ENCODE peak calls at places on chromosomes 6 and 20, in nine cellular contexts. One of them, this sample, is unnamed. For H3K36me3, the result is how much of the 10 kb centered on the place peaks cover.

GRCh38 chr6:99746261-99746895 is 139.7 kb downstream of the PRDM13 start:
- DNase-seq in adipocyte: peak
- DNase-seq in spleen: no peak
- DNase-seq in endodermal cell: peak
- DNase-seq in endothelial cell of umbilical vein: peak
- DNase-seq in cardiac muscle cell: peak
- DNase-seq in lower lobe of right lung: no peak
- DNase-seq in pancreas: peak
- DNase-seq in CD8-positive, alpha-beta T cell: peak
- DNase-seq in this sample: peak

GRCh38 chr20:25470045-25470444 is 62.6 kb downstream of the GINS1 start:
- DNase-seq in cardiac muscle cell: peak
- DNase-seq in CD8-positive, alpha-beta T cell: peak
- DNase-seq in pancreas: no peak
- DNase-seq in lower lobe of right lung: no peak
- DNase-seq in endodermal cell: peak
- DNase-seq in spleen: peak
- DNase-seq in adipocyte: peak
- DNase-seq in endothelial cell of umbilical vein: peak
- DNase-seq in this sample: peak

GRCh38 chr6:111477481-111477938 is 5.5 kb downstream of the REV3L start:
- DNase-seq in endodermal cell: peak
- DNase-seq in lower lobe of right lung: no peak
- DNase-seq in CD8-positive, alpha-beta T cell: no peak
- DNase-seq in adipocyte: peak
- DNase-seq in cardiac muscle cell: no peak
- DNase-seq in spleen: no peak
- DNase-seq in endothelial cell of umbilical vein: no peak
- DNase-seq in pancreas: no peak
- DNase-seq in this sample: peak

GRCh38 chr20:35020108-35021031 is 64.7 kb downstream of the MYH7B start:
- DNase-seq in lower lobe of right lung: no peak
- DNase-seq in CD8-positive, alpha-beta T cell: no peak
- DNase-seq in pancreas: no peak
- DNase-seq in spleen: no peak
- DNase-seq in cardiac muscle cell: no peak
- DNase-seq in adipocyte: no peak
- DNase-seq in endodermal cell: no peak
- DNase-seq in endothelial cell of umbilical vein: no peak
- DNase-seq in this sample: no peak

GRCh38 chr6:5785235-5785634 is 221.5 kb downstream of the NRN1 start:
- DNase-seq in adipocyte: no peak
- DNase-seq in spleen: no peak
- DNase-seq in cardiac muscle cell: no peak
- DNase-seq in pancreas: no peak
- DNase-seq in endothelial cell of umbilical vein: no peak
- DNase-seq in endodermal cell: no peak
- DNase-seq in lower lobe of right lung: no peak
- DNase-seq in CD8-positive, alpha-beta T cell: no peak
- DNase-seq in this sample: no peak

GRCh38 chr20:41086402-41087324 is 50.7 kb upstream of the PLCG1 start:
- DNase-seq in pancreas: no peak
- DNase-seq in adipocyte: no peak
- DNase-seq in CD8-positive, alpha-beta T cell: no peak
- DNase-seq in endodermal cell: no peak
- DNase-seq in endothelial cell of umbilical vein: peak
- DNase-seq in lower lobe of right lung: no peak
- DNase-seq in spleen: no peak
- DNase-seq in cardiac muscle cell: no peak
- DNase-seq in this sample: no peak

GRCh38 chr6:63058601-63059000 is 152.7 kb upstream of the FKBP1C start:
- DNase-seq in lower lobe of right lung: no peak
- DNase-seq in spleen: no peak
- DNase-seq in adipocyte: no peak
- DNase-seq in CD8-positive, alpha-beta T cell: no peak
- DNase-seq in endodermal cell: no peak
- DNase-seq in pancreas: no peak
- DNase-seq in endothelial cell of umbilical vein: no peak
- DNase-seq in cardiac muscle cell: peak
- DNase-seq in this sample: no peak

GRCh38 chr6:134740473-134741192 is 209.3 kb downstream of the ALDH8A1 start:
- DNase-seq in lower lobe of right lung: no peak
- DNase-seq in endodermal cell: no peak
- DNase-seq in spleen: no peak
- DNase-seq in endothelial cell of umbilical vein: peak
- DNase-seq in adipocyte: peak
- DNase-seq in pancreas: no peak
- DNase-seq in cardiac muscle cell: no peak
- DNase-seq in CD8-positive, alpha-beta T cell: no peak
- DNase-seq in this sample: no peak

GRCh38 chr6:95093154-95093553 is 484.2 kb upstream of the MANEA start:
- DNase-seq in endodermal cell: no peak
- DNase-seq in pancreas: no peak
- DNase-seq in endothelial cell of umbilical vein: no peak
- DNase-seq in CD8-positive, alpha-beta T cell: no peak
- DNase-seq in cardiac muscle cell: no peak
- DNase-seq in lower lobe of right lung: no peak
- DNase-seq in spleen: no peak
- DNase-seq in adipocyte: no peak
- DNase-seq in this sample: no peak

GRCh38 chr20:5024103-5024502 is 22.8 kb upstream of the SLC23A2 start:
- DNase-seq in CD8-positive, alpha-beta T cell: no peak
- DNase-seq in endothelial cell of umbilical vein: no peak
- DNase-seq in lower lobe of right lung: no peak
- DNase-seq in endodermal cell: no peak
- DNase-seq in spleen: no peak
- DNase-seq in adipocyte: peak
- DNase-seq in pancreas: no peak
- DNase-seq in cardiac muscle cell: no peak
- DNase-seq in this sample: no peak

GRCh38 chr6:84681693-84682326 is 82.6 kb downstream of the TBX18 start:
- DNase-seq in pancreas: no peak
- DNase-seq in CD8-positive, alpha-beta T cell: no peak
- DNase-seq in lower lobe of right lung: no peak
- DNase-seq in cardiac muscle cell: no peak
- DNase-seq in adipocyte: no peak
- DNase-seq in endothelial cell of umbilical vein: no peak
- DNase-seq in spleen: no peak
- DNase-seq in endodermal cell: no peak
- DNase-seq in this sample: no peak

GRCh38 chr6:35494161-35494563 is 2.7 kb downstream of the TEAD3 start:
- DNase-seq in cardiac muscle cell: no peak
- DNase-seq in lower lobe of right lung: no peak
- DNase-seq in spleen: no peak
- DNase-seq in CD8-positive, alpha-beta T cell: no peak
- DNase-seq in adipocyte: peak
- DNase-seq in endodermal cell: no peak
- DNase-seq in pancreas: no peak
- DNase-seq in endothelial cell of umbilical vein: peak
- DNase-seq in this sample: no peak

GRCh38 chr20:49993301-49993751 is 10.5 kb downstream of the SNAI1 start:
- DNase-seq in endothelial cell of umbilical vein: no peak
- DNase-seq in spleen: no peak
- DNase-seq in CD8-positive, alpha-beta T cell: no peak
- DNase-seq in lower lobe of right lung: no peak
- DNase-seq in pancreas: no peak
- DNase-seq in adipocyte: no peak
- DNase-seq in endodermal cell: no peak
- DNase-seq in cardiac muscle cell: no peak
- DNase-seq in this sample: no peak

GRCh38 chr6:39269971-39270370 is 40.7 kb upstream of the KCNK5 start:
- DNase-seq in cardiac muscle cell: no peak
- DNase-seq in endodermal cell: no peak
- DNase-seq in spleen: no peak
- DNase-seq in adipocyte: no peak
- DNase-seq in lower lobe of right lung: no peak
- DNase-seq in CD8-positive, alpha-beta T cell: no peak
- DNase-seq in endothelial cell of umbilical vein: no peak
- DNase-seq in pancreas: no peak
- DNase-seq in this sample: no peak

GRCh38 chr6:154301086-154301625 is 55.4 kb downstream of the IPCEF1 start:
- DNase-seq in lower lobe of right lung: no peak
- DNase-seq in spleen: no peak
- DNase-seq in endothelial cell of umbilical vein: no peak
- DNase-seq in endodermal cell: no peak
- DNase-seq in CD8-positive, alpha-beta T cell: no peak
- DNase-seq in pancreas: no peak
- DNase-seq in adipocyte: no peak
- DNase-seq in cardiac muscle cell: no peak
- DNase-seq in this sample: no peak

GRCh38 chr6:2534406-2535139 is 216.1 kb downstream of the MYLK4 start:
- DNase-seq in adipocyte: no peak
- DNase-seq in endodermal cell: no peak
- DNase-seq in cardiac muscle cell: no peak
- DNase-seq in lower lobe of right lung: no peak
- DNase-seq in CD8-positive, alpha-beta T cell: no peak
- DNase-seq in spleen: no peak
- DNase-seq in endothelial cell of umbilical vein: peak
- DNase-seq in pancreas: no peak
- DNase-seq in this sample: no peak

GRCh38 chr20:4101271-4101670 is 85.9 kb upstream of the RNF24 start:
- DNase-seq in adipocyte: no peak
- DNase-seq in endothelial cell of umbilical vein: no peak
- DNase-seq in lower lobe of right lung: no peak
- DNase-seq in CD8-positive, alpha-beta T cell: no peak
- DNase-seq in pancreas: no peak
- DNase-seq in cardiac muscle cell: no peak
- DNase-seq in endodermal cell: no peak
- DNase-seq in spleen: no peak
- DNase-seq in this sample: no peak

GRCh38 chr6:80769101-80769500 is 662.6 kb downstream of the BCKDHB start:
- DNase-seq in endothelial cell of umbilical vein: no peak
- DNase-seq in adipocyte: peak
- DNase-seq in endodermal cell: no peak
- DNase-seq in cardiac muscle cell: no peak
- DNase-seq in spleen: no peak
- DNase-seq in lower lobe of right lung: no peak
- DNase-seq in CD8-positive, alpha-beta T cell: no peak
- DNase-seq in pancreas: no peak
- DNase-seq in this sample: no peak

DNA sequence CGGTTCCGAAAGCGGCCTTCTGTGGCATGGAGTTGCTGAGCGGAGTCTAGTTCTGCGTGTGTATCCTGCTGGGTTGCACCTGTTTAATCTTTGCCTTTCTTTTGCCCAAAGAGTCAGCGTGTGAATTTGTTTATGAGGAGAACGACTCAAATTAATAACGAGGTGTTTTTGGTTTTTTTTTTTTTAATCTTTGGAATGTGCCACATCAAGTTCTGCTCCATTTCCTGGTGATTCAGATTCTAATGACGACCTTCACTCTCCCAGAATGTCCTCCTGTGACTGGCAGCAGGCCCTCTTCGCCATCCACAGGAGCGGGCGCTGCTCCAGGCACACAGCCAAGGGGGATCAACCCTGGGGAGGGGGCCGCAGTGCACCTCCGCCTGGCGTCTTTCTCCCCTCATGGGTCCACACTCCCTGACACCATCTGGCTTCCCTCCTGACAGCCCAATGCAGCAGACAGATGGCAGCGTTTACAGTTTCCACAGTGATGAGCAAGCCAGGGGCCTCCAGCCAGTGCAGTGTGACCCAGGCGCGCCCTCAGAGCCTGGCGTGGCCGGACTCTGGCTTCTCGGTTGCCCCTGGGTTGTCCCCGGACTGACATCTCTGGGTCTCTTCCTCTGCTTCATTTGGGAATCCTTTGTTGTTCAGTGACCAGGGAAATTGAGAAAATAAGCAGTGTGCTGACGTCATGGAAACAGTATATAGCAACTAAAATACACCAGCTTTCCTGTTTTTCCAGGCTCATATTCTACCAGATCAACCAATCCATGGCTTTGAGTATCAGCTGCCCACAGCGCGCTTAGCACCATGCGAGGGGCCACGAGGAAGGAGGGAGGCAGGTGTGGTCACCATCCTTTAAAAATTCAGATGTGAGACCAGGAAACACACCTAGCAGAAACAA is 27.4 kb upstream of the AFDN start:
- DNase-seq in pancreas: no peak
- DNase-seq in endothelial cell of umbilical vein: peak
- DNase-seq in endodermal cell: no peak
- DNase-seq in lower lobe of right lung: no peak
- DNase-seq in spleen: peak
- DNase-seq in CD8-positive, alpha-beta T cell: no peak
- DNase-seq in adipocyte: peak
- DNase-seq in cardiac muscle cell: no peak
- DNase-seq in this sample: no peak
- H3K4me3 ChIP-seq in pancreas: no peak
- H3K4me3 ChIP-seq in endothelial cell of umbilical vein: no peak
- H3K4me3 ChIP-seq in endodermal cell: no peak
- H3K4me3 ChIP-seq in lower lobe of right lung: no peak
- H3K4me3 ChIP-seq in spleen: no peak
- H3K4me3 ChIP-seq in CD8-positive, alpha-beta T cell: no peak
- H3K4me3 ChIP-seq in adipocyte: no peak
- H3K4me3 ChIP-seq in cardiac muscle cell: no peak
- H3K4me3 ChIP-seq in this sample: no peak

DNA sequence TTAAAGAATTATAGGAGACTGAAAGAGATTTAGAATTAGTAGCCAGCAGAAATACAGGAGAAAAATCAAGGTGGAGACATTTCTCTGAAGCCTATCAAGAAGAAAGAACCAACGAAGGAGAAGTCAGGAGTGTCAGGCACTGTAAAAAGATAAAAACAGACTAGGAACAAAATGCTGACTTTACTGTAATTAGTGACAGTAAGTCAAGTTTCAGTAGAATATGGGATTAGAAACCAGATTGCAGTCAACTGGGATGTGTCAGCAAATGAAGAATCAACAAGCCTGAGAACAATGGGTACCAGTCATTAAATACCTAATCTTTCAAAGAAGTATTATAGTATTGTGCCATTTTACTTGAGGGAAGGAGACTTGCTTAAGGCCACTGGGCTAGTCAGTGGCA is 21.6 kb downstream of the CALHM6 start:
- DNase-seq in endothelial cell of umbilical vein: no peak
- DNase-seq in endodermal cell: no peak
- DNase-seq in pancreas: no peak
- DNase-seq in cardiac muscle cell: no peak
- DNase-seq in CD8-positive, alpha-beta T cell: no peak
- DNase-seq in spleen: no peak
- DNase-seq in lower lobe of right lung: no peak
- DNase-seq in adipocyte: no peak
- DNase-seq in this sample: no peak
- H3K36me3 ChIP-seq in endothelial cell of umbilical vein: under half
- H3K36me3 ChIP-seq in endodermal cell: under half
- H3K36me3 ChIP-seq in pancreas: under half
- H3K36me3 ChIP-seq in cardiac muscle cell: under half
- H3K36me3 ChIP-seq in CD8-positive, alpha-beta T cell: under half
- H3K36me3 ChIP-seq in spleen: under half
- H3K36me3 ChIP-seq in lower lobe of right lung: under half
- H3K36me3 ChIP-seq in adipocyte: under half
- H3K36me3 ChIP-seq in this sample: under half

GRCh38 chr6:56956481-56956880 is 1.6 kb downstream of the BEND6 start:
- DNase-seq in endothelial cell of umbilical vein: no peak
- DNase-seq in lower lobe of right lung: no peak
- DNase-seq in spleen: no peak
- DNase-seq in pancreas: no peak
- DNase-seq in endodermal cell: no peak
- DNase-seq in adipocyte: no peak
- DNase-seq in cardiac muscle cell: no peak
- DNase-seq in CD8-positive, alpha-beta T cell: no peak
- DNase-seq in this sample: no peak
- H3K4me3 ChIP-seq in endothelial cell of umbilical vein: no peak
- H3K4me3 ChIP-seq in lower lobe of right lung: no peak
- H3K4me3 ChIP-seq in spleen: no peak
- H3K4me3 ChIP-seq in pancreas: no peak
- H3K4me3 ChIP-seq in endodermal cell: no peak
- H3K4me3 ChIP-seq in adipocyte: no peak
- H3K4me3 ChIP-seq in cardiac muscle cell: no peak
- H3K4me3 ChIP-seq in CD8-positive, alpha-beta T cell: no peak
- H3K4me3 ChIP-seq in this sample: peak

GRCh38 chr6:105884426-105884825 is 201.7 kb upstream of the PRDM1 start:
- DNase-seq in adipocyte: no peak
- DNase-seq in spleen: no peak
- DNase-seq in endodermal cell: no peak
- DNase-seq in pancreas: no peak
- DNase-seq in lower lobe of right lung: no peak
- DNase-seq in cardiac muscle cell: no peak
- DNase-seq in endothelial cell of umbilical vein: no peak
- DNase-seq in CD8-positive, alpha-beta T cell: no peak
- DNase-seq in this sample: no peak
- H3K36me3 ChIP-seq in adipocyte: under half
- H3K36me3 ChIP-seq in spleen: under half
- H3K36me3 ChIP-seq in endodermal cell: under half
- H3K36me3 ChIP-seq in pancreas: under half
- H3K36me3 ChIP-seq in lower lobe of right lung: under half
- H3K36me3 ChIP-seq in cardiac muscle cell: under half
- H3K36me3 ChIP-seq in endothelial cell of umbilical vein: under half
- H3K36me3 ChIP-seq in CD8-positive, alpha-beta T cell: under half
- H3K36me3 ChIP-seq in this sample: under half